ENCODE peak calls at places on chromosome 11, in six cellular contexts. L, E, M, X, V and P are unnamed samples.

GRCh38 chr11:59255281-59255680 is 42.6 kb upstream of the MPEG1 start:
- DNase-seq in V (no peak), E (no peak), L (no peak), M (no peak), X (no peak), P (no peak)

GRCh38 chr11:128417607-128418324 is 169.6 kb downstream of the ETS1 start:
- DNase-seq in E (peak), M (no peak), X (peak), L (peak), V (peak), P (no peak)

GRCh38 chr11:71519546-71519945 is 7.5 kb upstream of the KRTAP5-7 start:
- DNase-seq in M (no peak), L (no peak), V (no peak), X (no peak), E (no peak), P (no peak)

GRCh38 chr11:12787847-12788246 is 113.6 kb downstream of the TEAD1 start:
- DNase-seq in X (no peak), V (no peak), L (peak), E (peak), M (no peak), P (no peak)

GRCh38 chr11:2824851-2825250 is 60.7 kb downstream of the CDKN1C start:
- DNase-seq in M (peak), X (no peak), L (no peak), E (no peak), V (no peak), P (no peak)

GRCh38 chr11:266676-267439 is 11.3 kb upstream of the NLRP6 start:
- DNase-seq in E (no peak), X (no peak), L (no peak), V (no peak), M (no peak), P (no peak)

GRCh38 chr11:92627615-92628201 is 341.7 kb upstream of the MTNR1B start:
- DNase-seq in V (no peak), L (no peak), X (no peak), M (no peak), E (peak), P (no peak)

GRCh38 chr11:65036931-65037330 is 4.1 kb upstream of the SAC3D1 start:
- DNase-seq in E (no peak), L (no peak), M (no peak), V (no peak), X (no peak), P (no peak)

GRCh38 chr11:60625262-60625661 is 74.2 kb upstream of the MS4A8 start:
- DNase-seq in X (no peak), L (peak), M (no peak), V (no peak), E (peak), P (no peak)

GRCh38 chr11:93020248-93021088 is 51.0 kb downstream of the MTNR1B start:
- DNase-seq in L (peak), E (peak), X (no peak), M (no peak), V (peak), P (no peak)

GRCh38 chr11:130202009-130202817 is 42.6 kb downstream of the ST14 start:
- DNase-seq in E (no peak), M (no peak), V (no peak), L (no peak), X (no peak), P (no peak)

GRCh38 chr11:101096036-101096704 is 33.4 kb downstream of the PGR start:
- DNase-seq in V (peak), X (no peak), L (peak), M (no peak), E (no peak), P (peak)

GRCh38 chr11:87454246-87454645 is 416.5 kb downstream of the TMEM135 start:
- DNase-seq in M (no peak), L (no peak), V (peak), X (no peak), E (no peak), P (no peak)

GRCh38 chr11:45924927-45925326 is 2.5 kb downstream of the LARGE2 start:
- DNase-seq in M (no peak), E (no peak), V (no peak), X (no peak), L (no peak), P (no peak)

GRCh38 chr11:60428517-60428916 is 855 bp upstream of the MS4A5 start:
- DNase-seq in L (no peak), X (no peak), M (no peak), E (no peak), V (no peak), P (no peak)

GRCh38 chr11:66279092-66279797 is 1.3 kb downstream of the CNIH2 start:
- DNase-seq in V (no peak), X (no peak), E (no peak), M (no peak), L (no peak), P (no peak)

GRCh38 chr11:76215946-76216345 is 9.6 kb upstream of the WNT11 start:
- DNase-seq in V (no peak), L (no peak), X (no peak), E (peak), M (no peak), P (no peak)

GRCh38 chr11:36065436-36065835 is 121.6 kb downstream of the LDLRAD3 start:
- DNase-seq in L (no peak), M (no peak), X (no peak), V (no peak), E (peak), P (no peak)

GRCh38 chr11:13169709-13170108 is 107.9 kb upstream of the BMAL1 start:
- DNase-seq in E (peak), V (peak), X (peak), L (peak), M (no peak), P (no peak)

GRCh38 chr11:120666121-120666639 is 154.6 kb downstream of the GRIK4 start:
- DNase-seq in L (no peak), E (no peak), X (no peak), M (no peak), V (no peak), P (no peak)

DNA sequence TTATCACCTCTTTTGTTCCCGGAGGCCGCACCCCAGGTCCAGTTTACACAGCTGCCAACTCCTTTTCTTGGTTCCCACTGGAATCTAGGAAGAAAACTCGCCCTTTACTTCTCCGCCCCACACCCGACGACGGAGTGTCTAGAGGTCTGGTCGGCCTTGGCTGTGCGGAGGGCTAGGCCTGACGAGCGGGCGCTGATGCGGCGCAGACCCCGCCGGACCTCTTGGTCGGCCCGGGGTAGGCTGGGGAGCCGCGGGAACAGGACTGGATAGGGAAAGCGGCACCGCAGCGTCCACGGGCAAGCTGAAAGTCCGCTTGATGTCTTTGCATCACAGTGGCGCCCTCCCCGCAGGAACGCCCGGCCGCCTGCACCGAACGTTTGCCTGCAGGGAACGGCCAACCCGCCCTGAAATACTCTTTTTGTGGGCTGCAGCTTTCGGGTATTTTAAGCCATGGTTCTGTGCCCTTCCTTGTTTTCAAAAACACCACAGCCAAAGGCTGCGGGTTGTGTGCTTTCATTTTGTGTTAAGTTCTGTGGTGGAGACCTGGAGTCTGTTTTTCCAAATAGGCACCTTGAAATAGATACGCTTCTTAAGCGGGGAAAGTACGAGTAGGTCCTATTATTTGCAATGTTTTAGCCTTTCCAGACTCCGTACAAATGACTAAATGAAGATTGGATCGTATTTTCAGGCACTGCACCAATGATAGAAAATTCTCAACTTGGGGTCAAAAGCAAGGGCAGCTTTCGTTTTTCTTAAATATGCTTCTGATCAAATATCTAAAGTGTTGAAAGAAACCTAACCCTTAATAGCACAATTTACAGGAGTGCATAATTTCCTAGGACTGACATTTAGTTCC is 880 bp upstream of the ZBED5 start:
- DNase-seq in V (no peak), L (peak), M (peak), E (peak), X (no peak), P (peak)
- TF ChIP-seq CTCF in V (no peak), L (no peak), M (no peak), E (no peak), X (no peak), P (no peak)

DNA sequence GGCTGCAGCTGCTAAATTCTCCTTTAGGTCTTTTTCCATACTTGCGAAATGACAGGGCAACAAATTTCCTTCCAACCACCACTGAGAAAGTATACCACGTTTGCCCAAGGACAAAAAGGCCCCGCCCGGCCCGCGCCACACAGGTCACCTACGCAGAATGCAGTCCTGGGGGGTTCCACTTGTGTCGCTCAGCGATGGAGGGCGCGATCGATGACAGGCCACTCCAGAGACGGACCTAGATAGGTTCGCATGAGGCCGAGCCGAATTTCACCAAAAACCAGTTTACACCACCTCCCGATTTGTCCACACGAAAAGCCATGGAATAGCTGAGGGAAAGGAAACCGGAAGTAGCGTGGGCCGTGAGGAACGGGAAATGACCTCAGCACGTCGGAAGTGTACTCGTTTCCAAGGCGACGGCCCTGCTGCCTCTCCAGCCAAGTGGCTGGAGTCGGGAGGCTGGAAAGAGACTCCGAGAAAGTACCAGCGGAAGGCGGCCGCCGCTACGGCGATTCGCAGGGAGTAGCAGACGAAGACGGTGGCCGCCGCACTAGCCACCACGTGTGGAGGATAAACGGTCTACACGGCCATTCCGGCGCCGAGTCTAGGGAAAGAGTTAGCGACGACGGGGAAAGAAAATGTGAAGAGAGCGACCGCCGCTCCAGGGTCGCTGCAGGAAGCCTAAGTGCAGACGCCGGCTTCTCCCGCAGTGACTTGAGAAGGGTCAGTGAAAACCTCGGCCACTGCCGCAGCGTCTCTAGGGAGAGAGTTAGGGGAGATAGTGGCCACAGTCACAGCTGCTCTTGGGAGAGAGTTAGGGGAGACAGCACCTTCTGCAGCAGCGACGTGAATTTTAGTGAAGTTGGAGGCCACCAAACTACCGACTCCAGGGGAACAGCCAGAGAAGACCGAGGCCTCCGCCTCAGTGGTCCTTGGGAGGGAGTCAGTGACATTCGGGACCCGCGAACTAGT is at the start of gene ANKRD42:
- DNase-seq in L (peak), E (peak), M (peak), X (peak), V (peak), P (peak)
- TF ChIP-seq CTCF in L (no peak), E (no peak), M (no peak), X (no peak), V (no peak), P (no peak)

DNA sequence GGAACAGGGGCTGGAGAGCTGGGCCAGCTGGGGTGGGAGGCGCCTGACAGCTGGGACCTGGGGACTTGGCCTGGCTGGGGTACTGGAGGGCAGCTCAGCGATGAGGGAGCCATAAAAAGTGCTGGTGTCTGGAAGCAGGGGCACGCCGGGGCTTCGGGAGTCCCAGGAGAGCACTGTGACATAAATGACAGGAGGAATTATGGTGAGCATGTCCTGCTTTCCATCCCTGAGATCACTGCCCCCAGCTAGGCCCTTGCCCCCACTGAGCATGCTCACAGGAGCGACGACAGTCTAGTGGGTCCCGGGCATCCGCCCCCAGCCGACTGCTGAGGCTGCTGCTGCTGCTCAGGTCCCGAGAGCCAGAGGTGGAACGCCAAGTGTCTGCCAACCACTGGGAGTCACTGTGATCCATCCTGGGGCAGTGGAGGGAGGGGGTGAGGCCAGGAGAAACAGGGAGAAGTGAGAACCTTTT is 6.2 kb downstream of the ROBO4 start:
- DNase-seq in L (no peak), M (peak), E (no peak), X (no peak), V (no peak), P (no peak)
- TF ChIP-seq CTCF in L (no peak), M (peak), E (no peak), X (no peak), V (no peak), P (no peak)

GRCh38 chr11:15150507-15150906 is 35.8 kb downstream of the INSC start:
- DNase-seq in X (no peak), E (no peak), V (no peak), L (no peak), M (no peak), P (no peak)
- TF ChIP-seq CTCF in X (no peak), E (no peak), V (no peak), L (no peak), M (no peak), P (no peak)

GRCh38 chr11:116231540-116231939 is 541.2 kb downstream of the BUD13 start:
- DNase-seq in E (no peak), L (no peak), V (no peak), X (no peak), M (no peak), P (no peak)
- TF ChIP-seq CTCF in E (no peak), L (no peak), V (no peak), X (no peak), M (no peak), P (no peak)

DNA sequence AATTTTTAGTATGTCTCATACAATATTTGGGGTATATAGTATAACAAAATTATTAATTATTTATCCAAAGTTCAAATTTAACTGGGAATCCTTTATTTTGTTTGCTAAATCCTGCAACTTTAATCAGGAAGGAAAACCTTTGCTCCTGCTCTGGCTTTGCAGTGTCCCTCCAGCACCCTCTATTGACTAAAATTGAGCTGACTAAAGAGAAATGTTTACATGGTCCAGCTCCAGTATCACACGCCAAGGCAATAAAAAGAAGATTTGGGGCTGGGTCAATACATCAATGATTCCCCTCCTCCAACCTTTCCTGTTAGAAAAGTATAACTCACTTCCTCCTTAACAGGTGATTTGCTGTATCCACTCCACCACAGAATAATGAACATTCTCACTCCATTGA is 153.0 kb upstream of the LRRC4C start:
- DNase-seq in V (no peak), X (no peak), M (no peak), E (no peak), L (no peak), P (no peak)
- TF ChIP-seq CTCF in V (peak), X (no peak), M (no peak), E (no peak), L (no peak), P (no peak)

DNA sequence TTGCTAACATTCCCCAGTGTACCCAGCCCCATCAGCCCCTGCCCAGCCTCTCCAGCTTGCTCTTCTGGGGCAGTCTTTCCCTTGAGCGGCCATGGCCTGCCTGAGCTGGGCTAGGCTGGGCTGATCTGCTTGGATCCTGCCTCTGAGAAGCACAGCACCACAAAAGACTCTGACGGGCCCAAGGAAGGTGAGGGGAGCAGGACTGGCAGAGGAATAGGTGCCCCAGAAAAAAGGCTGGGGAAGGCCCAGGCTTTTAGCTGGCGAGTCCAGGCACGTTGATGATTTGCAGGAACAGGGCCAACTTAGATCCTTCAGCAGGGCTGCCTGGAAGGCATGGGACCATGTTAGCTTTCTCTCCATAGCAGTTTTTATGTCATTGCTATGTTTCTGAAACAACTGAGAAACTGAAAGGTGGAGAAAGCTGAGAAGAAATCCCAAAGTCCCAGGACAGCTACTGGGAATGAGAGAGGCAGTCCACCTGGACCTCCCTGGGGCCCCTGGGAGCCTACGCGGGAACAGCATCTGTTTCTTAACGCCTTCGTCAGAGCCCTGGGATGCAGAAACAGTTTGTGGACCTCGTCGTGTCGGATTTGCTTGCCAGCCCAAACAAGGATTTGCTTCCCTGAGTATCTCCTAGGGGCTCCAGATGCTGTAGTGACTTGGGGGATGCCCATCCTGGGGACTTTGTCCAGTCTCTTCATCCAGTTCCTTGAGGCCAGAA is 24.4 kb upstream of the FXYD6 start:
- DNase-seq in M (no peak), X (no peak), L (no peak), V (no peak), E (no peak), P (peak)
- TF ChIP-seq CTCF in M (no peak), X (no peak), L (no peak), V (no peak), E (no peak), P (no peak)

DNA sequence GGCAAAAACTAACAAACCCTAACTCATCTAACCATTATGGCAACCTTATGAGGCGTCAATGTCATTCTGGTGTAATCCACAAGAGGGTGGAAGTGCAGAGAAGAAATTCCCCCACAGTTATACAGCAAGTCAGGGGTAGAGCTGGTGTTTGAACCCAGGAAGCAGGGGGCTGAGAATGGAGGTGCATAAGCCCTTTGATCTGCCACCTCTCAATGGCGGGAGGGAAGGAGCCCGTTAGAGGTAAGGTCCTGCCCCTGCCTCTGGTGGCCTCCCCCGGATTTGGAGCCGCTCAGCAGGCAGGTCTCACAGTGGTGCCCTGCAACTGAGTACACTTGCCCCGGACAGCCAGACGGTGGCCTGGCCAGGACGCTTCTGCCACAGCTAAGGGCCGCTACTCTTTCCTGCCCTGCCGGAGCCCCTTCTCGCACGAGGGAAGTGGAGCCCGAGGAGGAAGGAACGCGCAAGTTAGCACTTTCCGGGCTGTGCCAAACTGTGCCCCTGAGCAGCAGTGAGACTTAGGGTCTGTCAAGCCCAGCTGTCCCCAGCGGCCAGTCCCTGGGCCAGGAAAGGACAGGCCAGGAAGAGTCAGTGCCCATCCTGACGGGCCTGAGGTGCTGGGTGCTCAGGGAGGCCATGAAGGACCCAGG is 1.1 kb downstream of the FXYD2 start:
- DNase-seq in X (no peak), V (no peak), E (no peak), M (no peak), L (no peak), P (no peak)
- TF ChIP-seq CTCF in X (no peak), V (peak), E (peak), M (peak), L (no peak), P (peak)

DNA sequence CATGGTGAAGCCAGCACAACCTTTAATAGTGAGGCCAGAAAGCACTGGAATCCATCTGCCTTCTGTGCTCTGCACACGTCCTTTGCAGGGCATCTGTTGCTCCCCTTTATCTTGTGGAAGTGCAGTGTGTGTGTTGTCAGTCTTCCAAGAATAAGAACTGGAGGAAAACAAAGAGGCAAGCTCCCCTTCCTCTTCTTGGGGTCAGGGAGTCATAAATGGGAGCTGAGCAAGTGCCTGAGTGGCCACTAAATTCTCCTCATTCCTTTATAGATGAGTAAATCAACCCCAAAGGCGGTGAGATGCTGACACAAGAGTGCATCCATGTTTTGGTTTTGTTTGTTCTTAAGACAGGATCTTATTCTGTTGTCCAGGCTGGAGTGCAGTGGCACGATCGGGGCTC is 38.3 kb downstream of the WT1 start:
- DNase-seq in L (no peak), M (no peak), V (no peak), E (no peak), X (no peak), P (no peak)
- TF ChIP-seq CTCF in L (no peak), M (no peak), V (no peak), E (no peak), X (no peak), P (no peak)